ENCODE peak calls at places on chromosomes 12 and 14, in seven cellular contexts. W is tibial artery, H is mammary epithelial cell, T is ovary, S is fibroblast of mammary gland, K is left lung, Y is mucosa of descending colon. Q is an unnamed sample.

GRCh38 chr14:59585891-59586554 is 9.4 kb upstream of the CCDC175 start:
- DNase-seq in W (no peak), K (no peak), T (no peak), H (no peak), Y (no peak), S (no peak), Q (no peak)

GRCh38 chr12:3432176-3432742 is 58.7 kb upstream of the PRMT8 start:
- DNase-seq in W (no peak), S (no peak), K (no peak), T (no peak), Y (no peak), H (peak), Q (no peak)

GRCh38 chr12:5889381-5890047 is 55.5 kb downstream of the ANO2 start:
- DNase-seq in S (no peak), T (no peak), Y (no peak), K (no peak), W (no peak), H (no peak), Q (no peak)

GRCh38 chr12:51217133-51217967 is 512 bp downstream of the POU6F1 start:
- DNase-seq in S (peak), T (peak), K (peak), H (no peak), W (peak), Y (peak), Q (peak)

GRCh38 chr12:1776139-1776975 is 44.0 kb upstream of the LRTM2 start:
- DNase-seq in H (peak), S (peak), Y (no peak), T (no peak), W (no peak), K (no peak), Q (no peak)

GRCh38 chr12:64009321-64010068 is 165.0 kb downstream of the SRGAP1 start:
- DNase-seq in K (no peak), S (no peak), Y (no peak), H (no peak), T (no peak), W (no peak), Q (no peak)

GRCh38 chr12:120013659-120014380 is 24.8 kb downstream of the BICDL1 start:
- DNase-seq in W (no peak), K (no peak), S (no peak), T (no peak), H (peak), Y (no peak), Q (peak)

GRCh38 chr14:32524609-32525391 is 195.7 kb downstream of the AKAP6 start:
- DNase-seq in K (no peak), T (no peak), Y (no peak), S (peak), W (no peak), H (no peak), Q (no peak)

GRCh38 chr14:32986791-32987545 is 48.3 kb downstream of the NPAS3 start:
- DNase-seq in H (no peak), S (peak), K (no peak), Y (no peak), W (no peak), T (no peak), Q (no peak)

GRCh38 chr14:94451826-94452225 is 774 bp downstream of the SERPINA11 start:
- DNase-seq in W (no peak), K (no peak), T (no peak), Y (no peak), S (no peak), H (no peak), Q (no peak)

GRCh38 chr12:51262758-51263177 is 7.4 kb downstream of the SMAGP start:
- DNase-seq in H (peak), K (peak), S (peak), T (peak), Y (peak), W (no peak), Q (no peak)

GRCh38 chr14:98962118-98962517 is 309.9 kb downstream of the BCL11B start:
- DNase-seq in K (no peak), Y (no peak), W (no peak), H (no peak), S (no peak), T (no peak), Q (no peak)

GRCh38 chr12:25051583-25052190 is 102.8 kb upstream of the BCAT1 start:
- DNase-seq in H (no peak), W (no peak), S (no peak), Y (peak), T (no peak), K (no peak), Q (peak)

DNA sequence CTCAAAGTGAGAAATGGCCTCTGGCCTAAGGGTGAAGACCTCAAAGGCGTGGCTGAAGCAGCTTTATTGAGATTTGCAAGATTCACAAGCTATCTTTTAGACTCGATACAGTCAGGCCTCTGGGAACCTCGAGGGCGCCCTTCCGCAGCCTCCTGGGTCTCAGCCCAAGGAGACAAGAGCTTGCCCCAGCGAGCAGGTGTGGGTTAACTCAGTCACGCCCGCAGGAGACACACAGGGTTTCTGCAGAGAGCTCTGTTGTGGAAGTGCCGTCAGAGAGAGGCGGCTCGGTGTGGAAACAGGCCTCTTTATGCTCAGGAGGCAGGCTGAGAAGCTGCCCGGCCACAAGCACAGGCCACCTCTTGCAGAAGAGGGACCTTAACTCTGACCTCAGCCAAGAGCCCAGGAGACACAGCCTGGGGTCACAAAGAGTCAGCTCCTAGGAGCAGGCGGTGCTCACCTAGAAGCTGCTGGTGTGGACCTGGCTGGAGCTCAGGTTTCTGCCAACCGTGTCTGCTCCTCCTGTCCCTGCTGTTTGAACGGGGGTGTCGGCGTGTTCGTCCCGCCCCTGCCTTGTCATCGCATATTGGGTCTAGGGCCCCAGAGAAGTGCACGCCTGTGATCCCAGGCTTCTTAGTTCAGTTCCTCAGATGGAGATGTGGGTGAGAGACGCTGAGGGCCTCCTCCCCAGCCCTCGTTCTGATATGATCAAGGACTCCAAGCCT is 42.1 kb upstream of the FBRSL1 start:
- DNase-seq in S (no peak), Y (peak), T (no peak), H (no peak), W (no peak), K (no peak), Q (no peak)
- TF ChIP-seq CTCF in S (no peak), Y (no peak), T (no peak), H (no peak), W (no peak), K (no peak), Q (no peak)

GRCh38 chr12:124750787-124751471 is 112.7 kb downstream of the SCARB1 start:
- DNase-seq in K (no peak), H (no peak), Y (no peak), W (no peak), T (no peak), S (no peak), Q (peak)

GRCh38 chr12:124751654-124752355 is 111.9 kb downstream of the SCARB1 start:
- DNase-seq in W (no peak), K (no peak), T (no peak), Y (no peak), S (no peak), H (no peak), Q (no peak)

GRCh38 chr12:124753993-124754392 is 109.7 kb downstream of the SCARB1 start:
- DNase-seq in K (no peak), T (no peak), Y (no peak), S (no peak), H (no peak), W (no peak), Q (no peak)

GRCh38 chr12:124753230-124753595 is 110.5 kb downstream of the SCARB1 start:
- DNase-seq in K (no peak), H (no peak), W (no peak), S (no peak), Y (no peak), T (no peak), Q (no peak)

GRCh38 chr12:124752437-124753229 is 111.0 kb downstream of the SCARB1 start:
- DNase-seq in K (no peak), Y (no peak), W (no peak), T (no peak), H (peak), S (peak), Q (no peak)
- TF ChIP-seq CTCF in K (no peak), Y (no peak), W (no peak), T (no peak), H (no peak), S (no peak), Q (no peak)

GRCh38 chr12:108599948-108600701 is 2.2 kb upstream of the TMEM119 start:
- DNase-seq in H (no peak), S (no peak), K (no peak), W (no peak), Y (no peak), T (no peak), Q (no peak)
- TF ChIP-seq CTCF in H (no peak), S (no peak), K (no peak), W (no peak), Y (no peak), T (no peak), Q (no peak)

GRCh38 chr12:40749863-40750262 is 57.6 kb downstream of the CNTN1 start:
- DNase-seq in H (no peak), T (no peak), Y (no peak), K (no peak), S (no peak), W (no peak), Q (no peak)
- TF ChIP-seq CTCF in H (no peak), T (no peak), Y (no peak), K (no peak), S (no peak), W (no peak), Q (no peak)

GRCh38 chr12:114439833-114440449 is 34.0 kb upstream of the TBX5 start:
- DNase-seq in H (no peak), W (no peak), S (no peak), T (no peak), K (no peak), Y (no peak), Q (no peak)

GRCh38 chr12:114443607-114444421 is 37.9 kb upstream of the TBX5 start:
- DNase-seq in S (no peak), Y (no peak), K (no peak), W (no peak), H (no peak), T (no peak), Q (no peak)

GRCh38 chr12:114438635-114439256 is 32.8 kb upstream of the TBX5 start:
- DNase-seq in S (no peak), T (no peak), K (no peak), H (no peak), Y (no peak), W (no peak), Q (no peak)

GRCh38 chr12:114440450-114441383 is 34.8 kb upstream of the TBX5 start:
- DNase-seq in H (no peak), S (no peak), Y (no peak), W (no peak), T (no peak), K (no peak), Q (no peak)

DNA sequence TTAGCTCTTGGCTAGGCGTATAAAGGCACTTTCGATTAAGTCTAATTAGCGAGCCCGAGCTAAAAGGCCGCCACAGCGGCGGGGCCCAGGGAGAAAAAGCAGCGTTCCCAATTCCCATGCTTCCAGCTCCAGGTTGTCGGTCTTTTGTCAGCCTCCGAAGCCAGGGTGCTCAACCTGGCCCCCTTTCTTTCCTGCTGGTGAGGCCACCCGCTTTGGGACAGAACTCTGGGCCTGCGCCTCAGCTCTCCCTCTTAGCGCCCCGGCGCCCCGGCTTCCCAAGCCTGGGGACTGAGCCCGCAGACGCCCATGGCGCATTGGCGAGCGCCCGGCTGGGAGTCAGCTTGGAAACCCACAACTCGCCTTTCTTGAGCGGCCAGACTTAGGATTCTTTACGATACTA is 33.4 kb upstream of the TBX5 start:
- DNase-seq in S (no peak), W (no peak), T (no peak), H (no peak), Y (no peak), K (no peak), Q (no peak)
- TF ChIP-seq CTCF in S (no peak), W (no peak), T (no peak), H (no peak), Y (no peak), K (no peak), Q (no peak)

GRCh38 chr14:50790568-50790967 is 40.4 kb downstream of the NIN start:
- DNase-seq in K (no peak), W (no peak), T (no peak), H (no peak), S (no peak), Y (no peak), Q (no peak)
- TF ChIP-seq CTCF in K (no peak), W (no peak), T (no peak), H (no peak), S (no peak), Y (no peak), Q (no peak)